ENCODE peak calls at places on chromosomes 1 and 21, in six cellular contexts. Y is CD4-positive, alpha-beta memory T cell; N is IMR-90; V is Peyer's patch; W is cardiac muscle cell; G is naive thymus-derived CD4-positive, alpha-beta T cell. L is an unnamed sample.

GRCh38 chr1:109892476-109893368 is 17.9 kb upstream of the CSF1 start:
- DNase-seq in W (no peak), N (peak; percentile 57), Y (no peak), V (no peak), G (no peak), L (no peak)

GRCh38 chr21:44986471-44987291 is 46.9 kb downstream of the SLX9 start:
- DNase-seq in Y (no peak), G (no peak), N (no peak), W (no peak), V (no peak), L (no peak)

GRCh38 chr1:18010408-18010807 is 97.2 kb upstream of the IGSF21 start:
- DNase-seq in V (no peak), N (no peak), W (no peak), Y (no peak), G (no peak), L (no peak)

GRCh38 chr21:42281196-42281680 is 34.0 kb downstream of the TFF3 start:
- DNase-seq in Y (no peak), V (no peak), G (no peak), N (no peak), W (no peak), L (no peak)

GRCh38 chr1:175169305-175170018 is 23.1 kb downstream of the KIAA0040 start:
- DNase-seq in N (no peak), V (no peak), W (no peak), Y (no peak), G (no peak), L (no peak)

GRCh38 chr1:157523774-157524501 is 28.4 kb downstream of the FCRL5 start:
- DNase-seq in G (no peak), N (no peak), V (no peak), Y (no peak), W (no peak), L (no peak)

GRCh38 chr1:230186874-230187273 is 119.8 kb downstream of the GALNT2 start:
- DNase-seq in W (no peak), G (peak; percentile 17), V (no peak), Y (peak; percentile 3), N (no peak), L (no peak)

GRCh38 chr21:29697555-29698193 is 242.1 kb downstream of the GRIK1 start:
- DNase-seq in N (peak; percentile 9), W (no peak), V (no peak), Y (no peak), G (no peak), L (no peak)

GRCh38 chr1:8165595-8166360 is 139.7 kb upstream of the ERRFI1 start:
- DNase-seq in Y (no peak), V (no peak), W (no peak), N (no peak), G (no peak), L (no peak)

GRCh38 chr1:206506803-206507394 is 432 bp upstream of the RASSF5 start:
- DNase-seq in G (peak; percentile 12), N (no peak), W (peak; percentile 54), Y (no peak), V (peak; percentile 59), L (no peak)

GRCh38 chr1:230355594-230355993 is 70.5 kb downstream of the PGBD5 start:
- DNase-seq in G (no peak), V (no peak), Y (no peak), W (no peak), N (no peak), L (no peak)

GRCh38 chr1:66464802-66465201 is 69.2 kb upstream of the SGIP1 start:
- DNase-seq in G (no peak), Y (no peak), N (peak; percentile 99), V (no peak), W (no peak), L (no peak)

GRCh38 chr1:53619088-53619810 is 119.7 kb downstream of the GLIS1 start:
- DNase-seq in G (no peak), Y (no peak), W (no peak), V (no peak), N (no peak), L (no peak)

GRCh38 chr1:221783437-221783836 is 41.5 kb upstream of the DUSP10 start:
- DNase-seq in Y (peak; percentile 34), N (no peak), G (peak; percentile 52), V (no peak), W (no peak), L (peak; percentile 31)

GRCh38 chr1:233587958-233588799 is 25.7 kb upstream of the KCNK1 start:
- DNase-seq in G (no peak), N (no peak), W (peak; percentile 9), V (no peak), Y (no peak), L (no peak)

GRCh38 chr1:119133987-119134386 is 6.5 kb downstream of the WARS2 start:
- DNase-seq in Y (no peak), V (no peak), N (peak; percentile 63), W (no peak), G (no peak), L (no peak)

GRCh38 chr1:8003431-8004112 is 22.5 kb downstream of the ERRFI1 start:
- DNase-seq in Y (no peak), V (no peak), G (no peak), W (no peak), N (no peak), L (no peak)

GRCh38 chr1:109389638-109390341 is 7.9 kb downstream of the SORT1 start:
- DNase-seq in N (no peak), G (no peak), W (no peak), V (no peak), Y (no peak), L (no peak)

GRCh38 chr21:43834146-43834905 is 30.7 kb upstream of the AGPAT3 start:
- DNase-seq in N (no peak), W (no peak), G (no peak), V (no peak), Y (no peak), L (no peak)

GRCh38 chr21:17128132-17128531 is 384.7 kb upstream of the CXADR start:
- DNase-seq in Y (no peak), W (no peak), G (no peak), N (no peak), V (no peak), L (no peak)

GRCh38 chr1:74613894-74614293 is 59.7 kb downstream of the ERICH3 start:
- DNase-seq in Y (no peak), W (no peak), N (no peak), G (no peak), V (no peak), L (no peak)

GRCh38 chr1:92481598-92482403 is 4.9 kb downstream of the GFI1 start:
- DNase-seq in G (no peak), V (peak; percentile 47), N (no peak), W (peak; percentile 33), Y (no peak), L (no peak)

GRCh38 chr1:13642306-13643004 is 57.5 kb upstream of the PRDM2 start:
- DNase-seq in Y (no peak), W (no peak), N (no peak), V (no peak), G (no peak), L (no peak)

GRCh38 chr1:47478090-47478489 is 40.2 kb downstream of the FOXD2 start:
- DNase-seq in Y (no peak), N (no peak), W (no peak), G (no peak), V (peak; percentile 57), L (no peak)

GRCh38 chr1:184447651-184448185 is 60.9 kb downstream of the C1orf21 start:
- DNase-seq in G (no peak), W (no peak), V (no peak), N (no peak), Y (no peak), L (no peak)

GRCh38 chr1:4027492-4028138 is 127.5 kb upstream of the C1orf174 start:
- DNase-seq in V (no peak), N (no peak), Y (no peak), W (no peak), G (no peak), L (no peak)

GRCh38 chr1:59691261-59691660 is 123.5 kb upstream of the HOOK1 start:
- DNase-seq in N (no peak), V (no peak), W (peak; percentile 58), Y (no peak), G (no peak), L (no peak)

GRCh38 chr1:38740543-38740942 is 119.0 kb downstream of the RRAGC start:
- DNase-seq in Y (no peak), G (no peak), N (peak; percentile 19), V (no peak), W (peak; percentile 46), L (no peak)

GRCh38 chr1:67746299-67746698 is 61.3 kb downstream of the GADD45A start:
- DNase-seq in V (no peak), Y (no peak), G (no peak), W (no peak), N (no peak), L (no peak)
- H3K4me1 ChIP-seq in V (peaks cover 58% of the 10 kb centered on the region), Y (no peaks in the 10 kb centered on the region), G (no peaks in the 10 kb centered on the region), W (peaks cover 76% of the 10 kb centered on the region), N (peaks cover 20% of the 10 kb centered on the region), L (no peaks in the 10 kb centered on the region)

GRCh38 chr1:156434976-156435550 is 65.5 kb downstream of the MEF2D start:
- DNase-seq in G (no peak), N (no peak), V (no peak), W (no peak), Y (no peak), L (no peak)
- H3K4me3 ChIP-seq in G (peak overlapping the region; percentile 4), N (no peak overlapping the region), V (peak overlapping the region; percentile 17), W (no peak overlapping the region), Y (peak overlapping the region; percentile 25), L (peak overlapping the region; percentile 26)

GRCh38 chr1:227762231-227762911 is 27.1 kb downstream of the SNAP47 start:
- DNase-seq in N (peak; percentile 69), W (peak; percentile 91), G (peak; percentile 86), Y (peak; percentile 89), V (peak; percentile 89), L (peak; percentile 82)

GRCh38 chr1:227766015-227766634 is 30.9 kb downstream of the SNAP47 start:
- DNase-seq in W (no peak), N (peak; percentile 33), V (peak; percentile 67), Y (peak; percentile 84), G (peak; percentile 65), L (peak; percentile 79)

GRCh38 chr1:227765261-227766014 is 30.2 kb downstream of the SNAP47 start:
- DNase-seq in G (no peak), W (no peak), V (peak; percentile 45), Y (no peak), N (no peak), L (no peak)

GRCh38 chr1:227763246-227764018 is 28.2 kb downstream of the SNAP47 start:
- DNase-seq in V (peak; percentile 44), N (no peak), Y (no peak), G (no peak), W (no peak), L (no peak)

GRCh38 chr1:227764019-227764391 is 28.8 kb downstream of the SNAP47 start:
- DNase-seq in Y (no peak), N (peak; percentile 35), V (no peak), W (no peak), G (no peak), L (no peak)
- H3K4me1 ChIP-seq in Y (peaks cover 85% of the 10 kb centered on the region), N (peaks cover 25% of the 10 kb centered on the region), V (peaks cover 27% of the 10 kb centered on the region), W (peaks cover 5% of the 10 kb centered on the region), G (peaks cover 67% of the 10 kb centered on the region), L (peaks cover 74% of the 10 kb centered on the region)

GRCh38 chr1:31580891-31581603 is 4.7 kb downstream of the TINAGL1 start:
- DNase-seq in N (no peak), W (no peak), V (peak; percentile 46), G (no peak), Y (no peak), L (no peak)
- H3K4me3 ChIP-seq in N (no peak overlapping the region), W (no peak overlapping the region), V (no peak overlapping the region), G (no peak overlapping the region), Y (no peak overlapping the region), L (no peak overlapping the region)

GRCh38 chr1:235106457-235106856 is 22.2 kb downstream of the TOMM20 start:
- DNase-seq in G (no peak), V (no peak), Y (no peak), W (no peak), N (no peak), L (no peak)
- H3K4me1 ChIP-seq in G (peaks cover 21% of the 10 kb centered on the region), V (peaks cover 13% of the 10 kb centered on the region), Y (peaks cover 42% of the 10 kb centered on the region), W (no peaks in the 10 kb centered on the region), N (peaks cover 4% of the 10 kb centered on the region), L (peaks cover 24% of the 10 kb centered on the region)

L was measured in CD8-positive, alpha-beta memory T cell.